ENCODE peak calls at places on chromosome 18, in four cellular contexts. One of them, this sample, is unnamed.

GRCh38 chr18:908631-909621 is 4.3 kb downstream of the ADCYAP1 start:
- DNase-seq in GM10248: no peak
- DNase-seq in BJ: no peak
- DNase-seq in endothelial cell of umbilical vein: no peak
- DNase-seq in this sample: no peak

GRCh38 chr18:3912705-3913104 is 462.7 kb downstream of the TGIF1 start:
- DNase-seq in GM10248: no peak
- DNase-seq in BJ: no peak
- DNase-seq in endothelial cell of umbilical vein: no peak
- DNase-seq in this sample: no peak

GRCh38 chr18:55833543-55833942 is 245.6 kb upstream of the TCF4 start:
- DNase-seq in GM10248: no peak
- DNase-seq in BJ: peak
- DNase-seq in endothelial cell of umbilical vein: no peak
- DNase-seq in this sample: peak

GRCh38 chr18:12362473-12363174 is 14.4 kb downstream of the AFG3L2 start:
- DNase-seq in GM10248: no peak
- DNase-seq in BJ: no peak
- DNase-seq in endothelial cell of umbilical vein: no peak
- DNase-seq in this sample: no peak

GRCh38 chr18:6327895-6328623 is 86.7 kb downstream of the L3MBTL4 start:
- DNase-seq in GM10248: no peak
- DNase-seq in BJ: no peak
- DNase-seq in endothelial cell of umbilical vein: no peak
- DNase-seq in this sample: no peak

GRCh38 chr18:1983746-1984515 is 587.4 kb downstream of the METTL4 start:
- DNase-seq in GM10248: no peak
- DNase-seq in BJ: no peak
- DNase-seq in endothelial cell of umbilical vein: no peak
- DNase-seq in this sample: no peak

GRCh38 chr18:8174758-8175157 is 434.5 kb upstream of the RAB12 start:
- DNase-seq in GM10248: no peak
- DNase-seq in BJ: no peak
- DNase-seq in endothelial cell of umbilical vein: no peak
- DNase-seq in this sample: no peak

GRCh38 chr18:26621161-26622026 is 73.0 kb upstream of the KCTD1 start:
- DNase-seq in GM10248: peak
- DNase-seq in BJ: no peak
- DNase-seq in endothelial cell of umbilical vein: peak
- DNase-seq in this sample: no peak

GRCh38 chr18:26708814-26709717 is 156.4 kb downstream of the AQP4 start:
- DNase-seq in GM10248: no peak
- DNase-seq in BJ: no peak
- DNase-seq in endothelial cell of umbilical vein: no peak
- DNase-seq in this sample: no peak

GRCh38 chr18:58870130-58870529 is 5.5 kb downstream of the ZNF532 start:
- DNase-seq in GM10248: no peak
- DNase-seq in BJ: no peak
- DNase-seq in endothelial cell of umbilical vein: no peak
- DNase-seq in this sample: no peak

DNA sequence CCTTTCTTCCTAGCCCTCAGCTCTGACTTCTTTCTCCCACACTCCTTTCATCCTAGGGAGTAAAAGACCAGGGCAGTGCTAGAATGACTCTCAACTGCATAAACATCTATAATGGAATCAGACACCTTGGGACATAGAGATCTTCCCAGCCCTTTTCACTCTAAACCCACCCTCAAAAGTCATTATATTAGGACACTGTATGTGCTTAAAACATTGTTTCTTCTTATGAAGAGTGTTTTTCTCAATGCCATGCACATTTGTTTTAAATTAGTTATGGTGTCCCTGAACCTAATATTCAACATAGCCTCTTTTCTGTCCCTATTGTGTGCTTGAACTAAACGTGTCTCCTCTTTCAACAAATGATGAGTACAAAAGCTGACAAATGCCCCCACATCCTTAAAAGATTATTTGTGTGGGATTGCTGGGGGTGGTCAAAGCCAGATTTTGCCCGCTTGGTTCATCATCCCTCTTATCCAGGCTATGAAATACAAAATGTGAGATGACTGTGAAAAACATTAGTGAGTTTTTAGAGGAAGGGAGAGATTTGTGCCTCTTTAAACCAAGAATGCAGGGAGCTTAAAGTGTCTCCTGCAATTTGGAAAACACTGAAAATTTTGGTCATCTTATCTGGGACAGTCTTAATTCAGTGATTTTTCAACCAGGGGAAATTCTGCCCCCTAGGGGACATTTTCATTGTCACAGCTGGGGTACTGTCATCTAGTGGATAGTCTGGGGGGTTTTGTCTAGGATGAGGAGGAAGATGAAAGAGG is 29.0 kb downstream of the SERPINB5 start:
- DNase-seq in GM10248: peak
- DNase-seq in BJ: no peak
- DNase-seq in endothelial cell of umbilical vein: peak
- DNase-seq in this sample: no peak
- TF ChIP-seq CTCF in GM10248: peak
- TF ChIP-seq CTCF in BJ: peak
- TF ChIP-seq CTCF in endothelial cell of umbilical vein: peak
- TF ChIP-seq CTCF in this sample: peak

DNA sequence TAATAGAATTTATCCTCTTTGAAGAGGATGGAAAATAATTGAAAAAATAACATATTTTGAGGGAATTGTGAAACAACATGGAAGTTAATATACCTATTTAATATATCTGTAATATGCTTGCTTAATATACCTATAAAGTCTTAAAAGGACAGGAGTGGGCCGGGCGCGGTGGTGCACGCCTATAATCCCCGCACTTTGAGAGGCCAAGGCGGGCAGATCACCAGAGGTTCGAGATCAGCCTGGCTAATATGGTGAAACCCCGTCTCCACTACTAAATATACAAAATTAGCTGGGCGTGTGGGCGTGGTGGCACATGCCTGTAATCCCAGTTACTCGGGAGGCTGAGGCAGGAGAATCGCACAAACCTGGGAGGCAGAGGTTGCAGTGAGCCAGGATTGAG is 254.9 kb downstream of the TMX3 start:
- DNase-seq in GM10248: no peak
- DNase-seq in BJ: no peak
- DNase-seq in endothelial cell of umbilical vein: no peak
- DNase-seq in this sample: no peak
- TF ChIP-seq CTCF in GM10248: no peak
- TF ChIP-seq CTCF in BJ: no peak
- TF ChIP-seq CTCF in endothelial cell of umbilical vein: no peak
- TF ChIP-seq CTCF in this sample: no peak

GRCh38 chr18:23824235-23824634 is 135.0 kb downstream of the LAMA3 start:
- DNase-seq in GM10248: no peak
- DNase-seq in BJ: no peak
- DNase-seq in endothelial cell of umbilical vein: no peak
- DNase-seq in this sample: no peak
- TF ChIP-seq CTCF in GM10248: no peak
- TF ChIP-seq CTCF in BJ: no peak
- TF ChIP-seq CTCF in endothelial cell of umbilical vein: no peak
- TF ChIP-seq CTCF in this sample: no peak

GRCh38 chr18:31687529-31687928 is 3.1 kb upstream of the B4GALT6 start:
- DNase-seq in GM10248: no peak
- DNase-seq in BJ: no peak
- DNase-seq in endothelial cell of umbilical vein: no peak
- DNase-seq in this sample: no peak
- TF ChIP-seq CTCF in GM10248: no peak
- TF ChIP-seq CTCF in BJ: no peak
- TF ChIP-seq CTCF in endothelial cell of umbilical vein: no peak
- TF ChIP-seq CTCF in this sample: no peak

GRCh38 chr18:79962835-79963657 is 1.4 kb upstream of the HSBP1L1 start:
- DNase-seq in GM10248: peak
- DNase-seq in BJ: no peak
- DNase-seq in endothelial cell of umbilical vein: no peak
- DNase-seq in this sample: no peak

GRCh38 chr18:79963658-79964329 is 649 bp upstream of the HSBP1L1 start:
- DNase-seq in GM10248: no peak
- DNase-seq in BJ: no peak
- DNase-seq in endothelial cell of umbilical vein: no peak
- DNase-seq in this sample: no peak

GRCh38 chr18:79965119-79965902 is 868 bp downstream of the HSBP1L1 start:
- DNase-seq in GM10248: no peak
- DNase-seq in BJ: no peak
- DNase-seq in endothelial cell of umbilical vein: peak
- DNase-seq in this sample: peak

GRCh38 chr18:79962311-79962710 is 2.1 kb upstream of the HSBP1L1 start:
- DNase-seq in GM10248: no peak
- DNase-seq in BJ: no peak
- DNase-seq in endothelial cell of umbilical vein: no peak
- DNase-seq in this sample: no peak

GRCh38 chr18:79964330-79965118 is at the start of gene HSBP1L1:
- DNase-seq in GM10248: peak
- DNase-seq in BJ: no peak
- DNase-seq in endothelial cell of umbilical vein: peak
- DNase-seq in this sample: no peak
- TF ChIP-seq CTCF in GM10248: peak
- TF ChIP-seq CTCF in BJ: no peak
- TF ChIP-seq CTCF in endothelial cell of umbilical vein: peak
- TF ChIP-seq CTCF in this sample: no peak

DNA sequence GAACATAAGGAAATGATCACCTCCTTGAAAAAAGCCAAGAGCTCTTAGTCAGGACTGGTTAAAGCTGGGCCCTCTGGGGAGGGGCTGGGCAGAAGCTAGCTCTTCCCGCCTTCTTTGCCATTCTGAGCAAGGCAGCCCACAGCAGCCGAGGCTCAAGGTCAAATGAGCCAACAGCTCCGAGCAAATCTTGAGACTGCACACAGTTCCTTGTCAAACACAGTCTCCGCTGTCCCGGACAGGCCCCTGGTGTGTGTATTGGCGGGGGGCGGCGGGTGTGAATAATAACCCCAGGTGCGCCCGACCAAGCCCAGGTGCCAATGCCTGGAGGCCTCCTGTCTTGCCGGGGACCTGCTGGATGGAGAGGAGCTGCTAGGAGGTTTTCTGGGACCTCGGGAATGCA is 46.4 kb upstream of the ACAA2 start:
- DNase-seq in GM10248: no peak
- DNase-seq in BJ: no peak
- DNase-seq in endothelial cell of umbilical vein: no peak
- DNase-seq in this sample: no peak
- TF ChIP-seq CTCF in GM10248: no peak
- TF ChIP-seq CTCF in BJ: no peak
- TF ChIP-seq CTCF in endothelial cell of umbilical vein: no peak
- TF ChIP-seq CTCF in this sample: no peak

GRCh38 chr18:79806976-79807841 is 9.5 kb downstream of the KCNG2 start:
- DNase-seq in GM10248: no peak
- DNase-seq in BJ: no peak
- DNase-seq in endothelial cell of umbilical vein: no peak
- DNase-seq in this sample: no peak
- TF ChIP-seq CTCF in GM10248: no peak
- TF ChIP-seq CTCF in BJ: no peak
- TF ChIP-seq CTCF in endothelial cell of umbilical vein: no peak
- TF ChIP-seq CTCF in this sample: no peak

DNA sequence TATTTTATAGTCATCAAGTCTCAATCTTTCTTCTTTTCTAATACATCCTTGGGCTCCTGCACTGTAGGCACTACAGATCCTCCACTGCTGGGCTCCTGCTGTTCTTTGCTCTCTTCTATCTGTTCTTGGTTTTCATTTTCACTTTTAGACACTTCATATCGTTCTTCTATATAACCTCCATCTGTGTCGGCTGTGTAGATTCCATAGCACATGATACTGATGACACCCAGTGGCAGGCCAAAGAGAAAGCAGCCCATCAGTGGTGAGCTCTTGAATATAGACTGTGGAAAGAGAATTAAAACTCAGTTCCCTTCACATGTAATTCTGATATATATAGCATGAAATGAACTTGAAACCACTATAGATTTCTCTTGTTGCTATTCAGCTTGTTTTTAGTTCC is 38.0 kb downstream of the TMX3 start:
- DNase-seq in GM10248: no peak
- DNase-seq in BJ: no peak
- DNase-seq in endothelial cell of umbilical vein: no peak
- DNase-seq in this sample: no peak
- TF ChIP-seq CTCF in GM10248: peak
- TF ChIP-seq CTCF in BJ: peak
- TF ChIP-seq CTCF in endothelial cell of umbilical vein: no peak
- TF ChIP-seq CTCF in this sample: peak

GRCh38 chr18:44096016-44096415 is 584.7 kb upstream of the SETBP1 start:
- DNase-seq in GM10248: no peak
- DNase-seq in BJ: no peak
- DNase-seq in endothelial cell of umbilical vein: peak
- DNase-seq in this sample: no peak

GRCh38 chr18:44093253-44093652 is 587.4 kb upstream of the SETBP1 start:
- DNase-seq in GM10248: no peak
- DNase-seq in BJ: no peak
- DNase-seq in endothelial cell of umbilical vein: no peak
- DNase-seq in this sample: no peak

DNA sequence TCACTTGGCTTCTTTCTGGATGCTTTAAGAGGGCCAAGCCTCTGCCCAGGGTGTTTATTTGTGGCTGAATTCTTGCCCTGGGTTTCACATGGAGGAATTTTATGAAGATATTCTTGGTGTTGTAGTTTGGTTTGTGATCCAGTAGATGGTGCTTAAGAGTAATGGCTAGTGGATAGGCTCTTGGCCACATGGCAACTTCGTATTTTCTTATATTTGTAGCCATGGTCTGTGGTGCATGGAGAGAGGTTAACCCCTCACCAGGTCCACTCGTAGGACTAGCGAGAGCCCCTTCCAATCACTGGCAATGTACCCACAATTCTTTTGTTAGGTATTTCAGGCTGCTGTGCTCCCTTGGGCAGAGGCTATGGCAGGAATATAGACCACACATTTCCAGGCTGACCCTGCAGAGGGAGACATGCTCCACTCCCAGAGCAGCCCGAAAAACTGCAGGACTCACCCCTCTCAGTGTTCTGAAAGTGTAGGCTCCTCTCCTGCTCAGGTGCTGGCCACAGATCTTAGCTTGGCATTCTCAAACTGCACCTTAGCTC is 582.1 kb upstream of the SETBP1 start:
- DNase-seq in GM10248: no peak
- DNase-seq in BJ: no peak
- DNase-seq in endothelial cell of umbilical vein: peak
- DNase-seq in this sample: no peak
- TF ChIP-seq CTCF in GM10248: no peak
- TF ChIP-seq CTCF in BJ: peak
- TF ChIP-seq CTCF in endothelial cell of umbilical vein: peak
- TF ChIP-seq CTCF in this sample: no peak

This sample was measured in HFF-Myc.